ENCODE peak calls at places on chromosomes 1 and 21, in four cellular contexts. K, B, A and T are unnamed samples.

GRCh38 chr1:245298781-245299180 is 144.0 kb downstream of the KIF26B start:
- DNase-seq in K (no peak), B (no peak), A (peak; percentile 44), T (peak; percentile 86)

GRCh38 chr1:14996133-14997050 is 157.2 kb upstream of the TMEM51 start:
- DNase-seq in K (no peak), B (no peak), A (peak; percentile 95), T (peak; percentile 80)

GRCh38 chr1:109201123-109201703 is 12.5 kb upstream of the SARS1 start:
- DNase-seq in K (no peak), B (no peak), A (peak; percentile 80), T (peak; percentile 82)

GRCh38 chr1:171664976-171665375 is 12.5 kb upstream of the MYOC start:
- DNase-seq in K (no peak), B (no peak), A (peak; percentile 7), T (peak; percentile 9)

GRCh38 chr1:89989791-89990190 is 5.1 kb upstream of the ZNF326 start:
- DNase-seq in K (no peak), B (no peak), A (no peak), T (no peak)

GRCh38 chr1:202017385-202018225 is 7.2 kb downstream of the ELF3 start:
- DNase-seq in K (no peak), B (no peak), A (no peak), T (no peak)

GRCh38 chr1:104780470-104781078 is 1030.9 kb downstream of the AMY1C start:
- DNase-seq in K (no peak), B (no peak), A (peak; percentile 21), T (peak; percentile 29)

GRCh38 chr21:33380483-33380998 is 22.7 kb upstream of the IFNGR2 start:
- DNase-seq in K (peak; percentile 85), B (peak; percentile 97), A (peak; percentile 97), T (peak; percentile 96)